ENCODE peak calls at places on chromosomes 1 and 21, in nine cellular contexts. G is PC-3, D is SK-N-SH, M is HCT116, Q is GM23248, F is GM23338, Y is MM.1S, S is hepatocyte, X is neural progenitor cell. U is an unnamed sample.

GRCh38 chr1:223180803-223181321 is 37.8 kb upstream of the TLR5 start:
- DNase-seq in S (no peak), Y (no peak), X (no peak), G (no peak), Q (peak; percentile 72), M (no peak), F (no peak), D (no peak), U (no peak)

GRCh38 chr1:90850181-90850924 is 133.3 kb upstream of the BARHL2 start:
- DNase-seq in F (peak; percentile 59), G (no peak), Q (peak; percentile 58), S (peak; percentile 58), X (peak; percentile 68), M (no peak), D (peak; percentile 63), Y (no peak), U (no peak)

GRCh38 chr1:918353-918752 is 5.4 kb upstream of the SAMD11 start:
- DNase-seq in M (no peak), F (no peak), Q (no peak), Y (no peak), S (no peak), G (no peak), X (no peak), D (no peak), U (no peak)

GRCh38 chr1:115680730-115681111 is 39.0 kb downstream of the VANGL1 start:
- DNase-seq in Y (no peak), S (no peak), G (no peak), Q (no peak), D (no peak), X (no peak), M (no peak), F (no peak), U (no peak)

GRCh38 chr1:95731466-95731865 is 497.5 kb downstream of the RWDD3 start:
- DNase-seq in Q (no peak), Y (no peak), G (no peak), D (no peak), S (no peak), F (no peak), X (no peak), M (no peak), U (no peak)

GRCh38 chr1:55071477-55071876 is 32.1 kb downstream of the PCSK9 start:
- DNase-seq in G (peak; percentile 74), D (peak; percentile 53), X (peak; percentile 76), F (peak; percentile 87), Q (peak; percentile 73), M (no peak), Y (no peak), S (peak; percentile 73), U (peak; percentile 27)

GRCh38 chr1:192170196-192170984 is 12.1 kb downstream of the RGS18 start:
- DNase-seq in G (no peak), F (no peak), Y (no peak), D (no peak), M (no peak), Q (no peak), X (no peak), S (no peak), U (no peak)

GRCh38 chr1:61115436-61115835 is 33.1 kb downstream of the NFIA start:
- DNase-seq in M (no peak), Q (no peak), F (no peak), Y (no peak), S (no peak), D (no peak), G (no peak), X (no peak), U (no peak)

GRCh38 chr1:215262106-215262505 is 179.6 kb downstream of the KCNK2 start:
- DNase-seq in S (no peak), Y (no peak), D (no peak), Q (no peak), G (no peak), M (no peak), X (no peak), F (no peak), U (no peak)

GRCh38 chr1:171965802-171966201 is 124.5 kb downstream of the DNM3 start:
- DNase-seq in G (no peak), Q (peak; percentile 70), X (no peak), D (no peak), M (no peak), F (no peak), Y (no peak), S (no peak), U (no peak)

GRCh38 chr1:210898473-210898872 is 235.5 kb downstream of the KCNH1 start:
- DNase-seq in S (no peak), G (no peak), F (no peak), Y (no peak), D (no peak), Q (no peak), X (no peak), M (no peak), U (no peak)

GRCh38 chr1:210900079-210900478 is 233.9 kb downstream of the KCNH1 start:
- DNase-seq in Y (no peak), D (no peak), G (no peak), M (no peak), X (no peak), Q (no peak), F (no peak), S (no peak), U (no peak)

GRCh38 chr1:210899676-210900075 is 234.3 kb downstream of the KCNH1 start:
- DNase-seq in Y (no peak), G (no peak), D (no peak), Q (no peak), X (no peak), S (peak; percentile 10), M (no peak), F (no peak), U (no peak)

GRCh38 chr1:210900820-210901219 is 233.1 kb downstream of the KCNH1 start:
- DNase-seq in X (no peak), D (no peak), G (no peak), Q (no peak), F (no peak), M (no peak), Y (no peak), S (no peak), U (no peak)

GRCh38 chr1:210901981-210902770 is 231.8 kb downstream of the KCNH1 start:
- DNase-seq in G (no peak), Y (no peak), S (no peak), F (no peak), D (no peak), M (no peak), X (no peak), Q (no peak), U (no peak)
- H4K20me1 ChIP-seq in G (no peaks in the 10 kb centered on the region), Y (no peaks in the 10 kb centered on the region), S (no peaks in the 10 kb centered on the region), F (no peaks in the 10 kb centered on the region), D (no peaks in the 10 kb centered on the region), M (no peaks in the 10 kb centered on the region), X (no peaks in the 10 kb centered on the region), Q (no peaks in the 10 kb centered on the region), U (no peaks in the 10 kb centered on the region)

DNA sequence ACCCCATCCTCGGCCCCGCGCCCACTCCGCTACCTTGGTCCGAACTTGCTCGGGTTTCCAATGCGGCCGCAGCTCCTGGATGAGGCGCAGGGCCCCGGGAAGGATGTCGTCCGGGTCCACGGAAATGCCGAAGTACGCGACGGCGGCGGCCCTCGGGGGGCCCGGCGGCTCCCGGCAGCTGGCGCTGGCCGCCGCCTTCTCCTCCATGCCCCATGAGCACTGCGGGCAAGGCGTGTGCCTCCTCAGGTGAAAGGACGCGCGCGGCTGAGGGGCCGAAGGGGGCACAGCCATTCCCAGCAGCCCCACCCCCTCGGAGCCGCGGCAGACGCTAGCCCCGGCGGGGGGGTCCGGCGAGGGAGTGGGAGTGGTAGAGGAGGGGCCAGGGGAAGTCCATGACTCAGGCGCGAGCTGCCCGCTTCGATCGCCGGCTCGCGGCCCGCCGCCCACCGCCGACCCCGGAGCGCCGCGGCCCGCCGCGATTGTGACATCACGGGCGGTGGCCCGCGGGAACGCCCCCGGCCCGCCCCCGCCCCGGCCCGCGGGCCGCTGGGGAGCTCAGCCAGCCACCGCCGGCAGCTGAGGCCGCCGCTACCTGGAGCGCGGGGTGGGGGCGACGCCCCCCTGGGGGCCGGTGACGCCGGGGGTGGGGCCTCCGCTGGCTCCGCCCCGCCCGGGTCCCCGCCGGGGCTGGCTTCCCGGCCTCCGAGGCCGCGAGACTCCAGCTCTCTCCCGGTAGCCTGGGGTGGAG is at the start of gene ETNK2:
- DNase-seq in M (no peak), D (peak; percentile 98), G (peak; percentile 72), F (peak; percentile 65), S (peak; percentile 89), Y (peak; percentile 28), Q (peak; percentile 63), X (peak; percentile 84), U (no peak)
- TF ChIP-seq EZH2phosphoT487 in M (no peak), D (no peak), G (no peak), F (no peak), S (no peak), Y (no peak), Q (no peak), X (no peak), U (no peak)

GRCh38 chr21:44019568-44019958 is 7.5 kb downstream of the TRAPPC10 start:
- DNase-seq in S (no peak), Q (no peak), X (no peak), F (no peak), M (no peak), D (no peak), Y (no peak), G (no peak), U (no peak)
- H4K20me1 ChIP-seq in S (peaks cover 71% of the 10 kb centered on the region), Q (peaks cover 12% of the 10 kb centered on the region), X (peaks cover 74% of the 10 kb centered on the region), F (peaks cover 64% of the 10 kb centered on the region), M (peaks cover 12% of the 10 kb centered on the region), D (peaks cover 95% of the 10 kb centered on the region), Y (peaks cover 77% of the 10 kb centered on the region), G (peaks cover 47% of the 10 kb centered on the region), U (peaks cover 16% of the 10 kb centered on the region)

GRCh38 chr1:109231085-109231484 is 17.4 kb downstream of the SARS1 start:
- DNase-seq in Y (no peak), D (no peak), F (no peak), M (no peak), G (no peak), X (no peak), S (no peak), Q (no peak), U (no peak)

GRCh38 chr1:109228167-109228566 is 14.4 kb downstream of the SARS1 start:
- DNase-seq in G (no peak), X (no peak), Y (no peak), Q (no peak), F (no peak), M (no peak), S (no peak), D (no peak), U (no peak)

GRCh38 chr1:109226078-109226445 is 12.3 kb downstream of the SARS1 start:
- DNase-seq in Q (no peak), F (no peak), M (no peak), D (no peak), S (no peak), G (peak; percentile 69), X (no peak), Y (no peak), U (no peak)

GRCh38 chr1:109225248-109226077 is 11.7 kb downstream of the SARS1 start:
- DNase-seq in X (no peak), S (no peak), G (no peak), Y (no peak), M (no peak), F (no peak), Q (no peak), D (no peak), U (no peak)

DNA sequence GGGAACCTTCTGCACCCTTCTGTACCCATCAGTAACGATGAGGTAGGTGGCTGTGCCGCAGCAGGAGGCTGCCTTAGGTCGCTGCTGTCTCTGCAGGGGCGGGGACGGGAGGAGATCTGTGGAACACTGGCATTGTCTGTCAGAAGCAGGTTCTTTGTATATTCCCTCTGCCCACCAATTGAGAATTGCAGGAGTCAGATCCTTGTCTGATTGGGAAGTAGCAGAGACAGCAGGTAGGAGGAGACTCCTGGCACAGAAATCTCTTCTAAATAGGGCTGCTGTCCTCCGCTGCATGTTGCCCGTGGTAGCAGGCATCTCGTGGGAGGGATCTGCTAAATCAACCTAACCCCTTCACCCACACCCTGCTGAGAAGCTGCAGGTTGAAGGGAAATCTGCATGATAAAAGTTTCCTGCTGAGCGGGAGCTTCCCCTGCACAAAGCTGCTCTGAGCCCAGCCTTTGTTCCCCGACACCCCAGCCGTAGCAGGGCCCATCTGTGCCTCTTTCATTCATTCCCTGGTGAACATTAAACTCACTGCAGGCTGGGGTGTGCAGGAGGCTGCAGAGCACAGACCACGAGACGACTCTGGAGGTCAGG is 15.9 kb downstream of the SARS1 start:
- DNase-seq in S (no peak), Q (no peak), X (peak; percentile 97), G (no peak), M (no peak), D (no peak), Y (no peak), F (peak; percentile 99), U (no peak)
- TF ChIP-seq EZH2phosphoT487 in S (no peak), Q (no peak), X (no peak), G (no peak), M (no peak), D (no peak), Y (no peak), F (no peak), U (no peak)